ENCODE peak calls at places on chromosome 14, in eight cellular contexts. O, Y, W, I, M, S, Z and C are unnamed samples. For H3K4me1, the result is how much of the 10 kb centered on the place peaks cover.

GRCh38 chr14:65412881-65413738 is 580 bp downstream of the FUT8 start:
- DNase-seq in M (peak), S (peak), O (peak), Y (peak), I (peak), Z (peak), W (peak), C (peak)

GRCh38 chr14:22314183-22314820 is 274.7 kb downstream of the DAD1 start:
- DNase-seq in Y (peak), M (peak), Z (peak), I (peak), S (no peak), O (peak), W (peak), C (no peak)

GRCh38 chr14:22386924-22387775 is 201.9 kb downstream of the DAD1 start:
- DNase-seq in I (peak), O (peak), S (peak), Z (peak), Y (peak), M (peak), W (peak), C (no peak)

GRCh38 chr14:73818821-73819220 is 32.8 kb upstream of the PTGR2 start:
- DNase-seq in W (no peak), Z (no peak), O (no peak), M (no peak), Y (no peak), I (no peak), S (no peak), C (no peak)

GRCh38 chr14:100193417-100194357 is 34.2 kb upstream of the DEGS2 start:
- DNase-seq in S (no peak), M (no peak), O (no peak), W (no peak), Z (no peak), Y (peak), I (no peak), C (no peak)

GRCh38 chr14:94355191-94355794 is 32.2 kb upstream of the SERPINA6 start:
- DNase-seq in I (peak), O (peak), M (peak), S (peak), Z (peak), W (peak), Y (peak), C (no peak)

GRCh38 chr14:101495284-101495683 is 66.0 kb upstream of the DIO3 start:
- DNase-seq in S (no peak), W (peak), Y (no peak), M (no peak), O (no peak), Z (no peak), I (no peak), C (peak)

GRCh38 chr14:38721822-38722431 is 381.1 kb downstream of the SEC23A start:
- DNase-seq in M (peak), W (peak), Z (peak), I (peak), Y (peak), S (peak), O (peak), C (peak)

GRCh38 chr14:93305708-93306418 is 27.0 kb downstream of the BTBD7 start:
- DNase-seq in W (no peak), Y (no peak), O (no peak), Z (no peak), S (no peak), M (no peak), I (no peak), C (no peak)

GRCh38 chr14:59816931-59817330 is 53.6 kb downstream of the RTN1 start:
- DNase-seq in I (no peak), W (no peak), O (no peak), M (no peak), Y (no peak), S (no peak), Z (no peak), C (no peak)

GRCh38 chr14:50763386-50764007 is 67.5 kb downstream of the NIN start:
- DNase-seq in S (no peak), I (peak), Z (peak), O (peak), W (no peak), Y (no peak), M (no peak), C (no peak)

GRCh38 chr14:50375760-50376159 is 20.9 kb downstream of the CDKL1 start:
- DNase-seq in Y (no peak), Z (no peak), W (no peak), S (no peak), O (no peak), I (no peak), M (no peak), C (no peak)

GRCh38 chr14:79281244-79282199 is 929.8 kb downstream of the DIO2 start:
- DNase-seq in O (no peak), I (no peak), M (no peak), W (no peak), Z (no peak), Y (peak), S (no peak), C (no peak)

GRCh38 chr14:85418716-85419115 is 111.2 kb upstream of the FLRT2 start:
- DNase-seq in Z (no peak), Y (no peak), I (peak), O (no peak), S (no peak), M (no peak), W (no peak), C (no peak)

GRCh38 chr14:23413681-23414080 is 5.6 kb upstream of the MYH6 start:
- DNase-seq in Z (no peak), I (no peak), W (no peak), Y (no peak), S (no peak), O (no peak), M (no peak), C (no peak)

GRCh38 chr14:91284791-91285548 is 40.5 kb upstream of the GPR68 start:
- DNase-seq in I (no peak), W (no peak), M (no peak), S (no peak), O (no peak), Y (no peak), Z (no peak), C (no peak)

GRCh38 chr14:64518229-64518628 is 13.7 kb downstream of the ZBTB1 start:
- DNase-seq in O (no peak), Z (no peak), Y (no peak), S (no peak), M (no peak), W (no peak), I (no peak), C (no peak)

GRCh38 chr14:37202812-37203211 is 5.1 kb downstream of the MIPOL1 start:
- DNase-seq in I (no peak), Z (peak), S (no peak), M (no peak), Y (no peak), O (no peak), W (no peak), C (no peak)

GRCh38 chr14:94601961-94602391 is 10.2 kb upstream of the SERPINA3 start:
- DNase-seq in M (peak), W (peak), Y (no peak), O (peak), I (peak), S (peak), Z (peak), C (peak)

GRCh38 chr14:31668348-31668747 is 107.1 kb downstream of the NUBPL start:
- DNase-seq in M (no peak), W (no peak), I (no peak), S (no peak), Y (no peak), O (no peak), Z (no peak), C (no peak)

GRCh38 chr14:31206536-31207286 is 882 bp downstream of the HECTD1 start:
- DNase-seq in Y (peak), S (peak), W (peak), O (no peak), Z (peak), M (peak), I (peak), C (peak)

GRCh38 chr14:23566782-23567185 is 807 bp downstream of the AP1G2 start:
- DNase-seq in Y (peak), M (no peak), W (peak), Z (peak), I (no peak), O (no peak), S (no peak), C (no peak)

GRCh38 chr14:53793790-53794560 is 162.7 kb downstream of the BMP4 start:
- DNase-seq in S (peak), O (no peak), I (peak), Y (no peak), W (no peak), M (no peak), Z (peak), C (no peak)

GRCh38 chr14:103748539-103748867 is 32.9 kb downstream of the ZFYVE21 start:
- DNase-seq in O (no peak), Y (no peak), Z (no peak), M (no peak), S (no peak), W (no peak), I (no peak), C (no peak)

GRCh38 chr14:23067847-23068791 is 10.8 kb upstream of the CDH24 start:
- DNase-seq in I (no peak), Z (no peak), Y (no peak), W (peak), M (no peak), S (no peak), O (no peak), C (no peak)

GRCh38 chr14:104086661-104087461 is 1.4 kb downstream of the ASPG start:
- DNase-seq in S (peak), M (no peak), Y (no peak), I (no peak), W (no peak), O (no peak), Z (no peak), C (peak)

GRCh38 chr14:23041729-23042128 is 283 bp upstream of the PSMB11 start:
- DNase-seq in S (no peak), Z (peak), M (no peak), Y (no peak), O (peak), I (no peak), W (no peak), C (no peak)

GRCh38 chr14:75751291-75751690 is 90.2 kb downstream of the TTLL5 start:
- DNase-seq in Y (no peak), S (no peak), I (no peak), O (peak), W (no peak), Z (no peak), M (no peak), C (no peak)

GRCh38 chr14:35987731-35988130 is 161.6 kb downstream of the BRMS1L start:
- DNase-seq in I (no peak), M (no peak), W (no peak), Z (no peak), Y (no peak), S (no peak), O (no peak), C (no peak)

GRCh38 chr14:96811265-96811664 is 14.1 kb downstream of the VRK1 start:
- DNase-seq in M (no peak), I (peak), W (no peak), Y (no peak), Z (peak), S (no peak), O (peak), C (no peak)

GRCh38 chr14:67207810-67208209 is 18.6 kb downstream of the GARIN2 start:
- DNase-seq in I (no peak), O (no peak), Y (no peak), Z (no peak), W (no peak), S (no peak), M (no peak), C (no peak)

GRCh38 chr14:66662374-66662773 is 154.4 kb downstream of the GPHN start:
- DNase-seq in Z (peak), M (no peak), Y (peak), I (peak), O (no peak), W (no peak), S (no peak), C (no peak)

GRCh38 chr14:89067293-89067972 is 243.0 kb downstream of the TTC8 start:
- DNase-seq in W (no peak), M (no peak), Z (no peak), S (no peak), O (no peak), Y (no peak), I (no peak), C (no peak)

GRCh38 chr14:21626491-21627230 is 8.1 kb downstream of the OR10G2 start:
- DNase-seq in S (no peak), Y (no peak), Z (peak), O (peak), M (no peak), W (no peak), I (no peak), C (no peak)

GRCh38 chr14:78902010-78902623 is 731.9 kb downstream of the NRXN3 start:
- DNase-seq in Z (peak), I (peak), O (peak), Y (peak), S (peak), M (no peak), W (peak), C (no peak)

GRCh38 chr14:62187265-62187664 is 425.0 kb downstream of the SNAPC1 start:
- DNase-seq in W (no peak), Y (peak), M (no peak), I (no peak), S (no peak), O (no peak), Z (no peak), C (no peak)

GRCh38 chr14:24858684-24859083 is 191.3 kb downstream of the STXBP6 start:
- DNase-seq in O (no peak), I (no peak), S (no peak), M (no peak), W (no peak), Y (no peak), Z (no peak), C (no peak)

GRCh38 chr14:99688629-99689028 is 4.5 kb downstream of the CYP46A1 start:
- DNase-seq in I (no peak), Z (no peak), Y (no peak), W (no peak), O (no peak), S (no peak), M (no peak), C (no peak)

GRCh38 chr14:24296341-24297157 is 3.0 kb downstream of the DHRS1 start:
- DNase-seq in W (peak), Z (peak), I (peak), S (peak), M (peak), Y (peak), O (peak), C (no peak)

GRCh38 chr14:77105554-77105953 is 7.5 kb downstream of the CIPC start:
- DNase-seq in I (no peak), M (no peak), W (no peak), O (no peak), Z (no peak), Y (no peak), S (no peak), C (no peak)
- H3K4me3 ChIP-seq in I (no peak), M (no peak), W (no peak), O (no peak), Z (no peak), Y (peak), S (no peak), C (no peak)

GRCh38 chr14:102588821-102589220 is 3.6 kb upstream of the RCOR1 start:
- DNase-seq in S (no peak), Z (no peak), W (no peak), Y (no peak), I (no peak), M (no peak), O (no peak), C (no peak)
- H3K4me1 ChIP-seq in S (under half), Z (under half), W (under half), Y (under half), I (under half), M (under half), O (under half), C (under half)

GRCh38 chr14:52348796-52349195 is 34.7 kb downstream of the PTGER2 start:
- DNase-seq in S (no peak), W (no peak), Z (peak), M (no peak), O (peak), Y (no peak), I (peak), C (no peak)
- H3K4me3 ChIP-seq in S (no peak), W (no peak), Z (peak), M (no peak), O (no peak), Y (no peak), I (no peak), C (no peak)

GRCh38 chr14:56889705-56890104 is 79.4 kb upstream of the OTX2 start:
- DNase-seq in O (no peak), S (no peak), W (no peak), Y (no peak), I (no peak), Z (no peak), M (no peak), C (no peak)

GRCh38 chr14:56888274-56888673 is 78.0 kb upstream of the OTX2 start:
- DNase-seq in W (no peak), S (no peak), M (no peak), O (no peak), I (no peak), Z (no peak), Y (peak), C (no peak)

GRCh38 chr14:56894591-56894991 is 84.3 kb upstream of the OTX2 start:
- DNase-seq in O (no peak), Z (no peak), S (no peak), M (no peak), W (no peak), I (no peak), Y (no peak), C (no peak)

GRCh38 chr14:56892959-56893358 is 82.7 kb upstream of the OTX2 start:
- DNase-seq in S (no peak), Z (no peak), I (no peak), Y (no peak), M (no peak), W (no peak), O (no peak), C (no peak)

DNA sequence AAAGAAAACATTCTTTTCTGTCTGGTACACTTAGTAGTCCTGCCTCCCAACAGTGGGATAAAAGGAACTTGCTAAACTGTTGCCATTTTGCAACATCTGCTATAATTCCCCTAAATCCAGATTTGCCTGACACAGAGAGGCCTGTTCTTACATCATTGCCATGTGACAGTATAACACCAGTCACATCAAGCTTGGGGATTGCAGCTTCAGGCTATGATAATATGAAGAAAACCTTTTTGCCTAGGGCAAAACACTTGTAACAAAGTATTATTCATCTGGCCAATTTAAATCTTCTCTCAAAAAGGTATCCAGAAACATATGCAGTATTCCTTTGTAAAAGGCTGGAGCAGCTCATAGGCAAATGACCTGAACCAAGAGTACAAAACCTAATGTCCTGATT is 80.9 kb upstream of the OTX2 start:
- DNase-seq in Z (no peak), O (no peak), W (no peak), M (no peak), I (no peak), S (no peak), Y (peak), C (no peak)
- H3K4me1 ChIP-seq in Z (under half), O (under half), W (under half), M (under half), I (under half), S (under half), Y (half or more), C (under half)